ENCODE peak calls at places on chromosomes 5 and 9, in eight cellular contexts. I is CD8-positive, alpha-beta T cell; R is activated CD4-positive, alpha-beta T cell treated with anti-CD3 and anti-CD28 coated beads, Interleukin-2, amount 50 U/mL, for 48 hours; N is neural crest cell; B is psoas muscle; M is hippocampal formation; U is RWPE1; K is CD8-positive, alpha-beta memory T cell. Z is an unnamed sample.

GRCh38 chr9:25225938-25226760 is 452.1 kb downstream of the TUSC1 start:
- DNase-seq in I (no peak), R (no peak), N (no peak), B (no peak), M (no peak), U (no peak), K (no peak), Z (no peak)

GRCh38 chr9:106869028-106869427 is 6.1 kb downstream of the ZNF462 start:
- DNase-seq in I (no peak), R (no peak), N (no peak), B (no peak), M (no peak), U (no peak), K (no peak), Z (no peak)

GRCh38 chr9:13049223-13049622 is 230.3 kb downstream of the MPDZ start:
- DNase-seq in I (no peak), R (no peak), N (no peak), B (no peak), M (no peak), U (no peak), K (no peak), Z (no peak)

GRCh38 chr5:67490543-67491321 is 294.1 kb upstream of the CD180 start:
- DNase-seq in I (no peak), R (no peak), N (no peak), B (no peak), M (no peak), U (no peak), K (no peak), Z (no peak)

GRCh38 chr5:139205144-139205543 is 7.0 kb upstream of the SIL1 start:
- DNase-seq in I (no peak), R (no peak), N (no peak), B (no peak), M (no peak), U (no peak), K (no peak), Z (no peak)

GRCh38 chr9:104682642-104683041 is 11.7 kb upstream of the OR13D1 start:
- DNase-seq in I (no peak), R (no peak), N (no peak), B (no peak), M (no peak), U (peak), K (no peak), Z (no peak)

GRCh38 chr9:132742821-132743311 is 72.6 kb downstream of the GTF3C4 start:
- DNase-seq in I (no peak), R (no peak), N (no peak), B (no peak), M (no peak), U (no peak), K (no peak), Z (no peak)

GRCh38 chr5:163696270-163696887 is 191.0 kb downstream of the MAT2B start:
- DNase-seq in I (no peak), R (no peak), N (peak), B (no peak), M (peak), U (peak), K (no peak), Z (no peak)

GRCh38 chr5:151214614-151215545 is 9.0 kb downstream of the CCDC69 start:
- DNase-seq in I (peak), R (peak), N (no peak), B (no peak), M (no peak), U (no peak), K (peak), Z (no peak)

GRCh38 chr9:21747171-21747570 is 55.3 kb upstream of the MTAP start:
- DNase-seq in I (no peak), R (no peak), N (no peak), B (no peak), M (no peak), U (peak), K (no peak), Z (no peak)

GRCh38 chr5:6462671-6463070 is 14.0 kb downstream of the UBE2QL1 start:
- DNase-seq in I (no peak), R (no peak), N (no peak), B (no peak), M (no peak), U (no peak), K (no peak), Z (no peak)

GRCh38 chr9:121626012-121626411 is 25.4 kb upstream of the DAB2IP start:
- DNase-seq in I (no peak), R (no peak), N (no peak), B (no peak), M (no peak), U (no peak), K (no peak), Z (no peak)

GRCh38 chr5:169547508-169547907 is 36.1 kb upstream of the SPDL1 start:
- DNase-seq in I (no peak), R (no peak), N (no peak), B (no peak), M (no peak), U (no peak), K (no peak), Z (no peak)